ENCODE peak calls at places on chromosomes 2 and 18, in six cellular contexts. One of them, this sample, is unnamed.

GRCh38 chr2:120690521-120690920 is 45.1 kb upstream of the GLI2 start:
- DNase-seq in IMR-90: no peak
- DNase-seq in neuronal stem cell: no peak
- DNase-seq in mesenchymal stem cell: no peak
- DNase-seq in trophoblast cell: no peak
- DNase-seq in mesendoderm: no peak
- DNase-seq in this sample: no peak

GRCh38 chr2:130728007-130728454 is 839 bp upstream of the GPR148 start:
- DNase-seq in IMR-90: no peak
- DNase-seq in neuronal stem cell: no peak
- DNase-seq in mesenchymal stem cell: no peak
- DNase-seq in trophoblast cell: peak
- DNase-seq in mesendoderm: peak
- DNase-seq in this sample: no peak

GRCh38 chr2:143841935-143842334 is 678.0 kb downstream of the ZEB2 start:
- DNase-seq in IMR-90: peak
- DNase-seq in neuronal stem cell: no peak
- DNase-seq in mesenchymal stem cell: peak
- DNase-seq in trophoblast cell: no peak
- DNase-seq in mesendoderm: peak
- DNase-seq in this sample: no peak

GRCh38 chr18:48359626-48360025 is 49.6 kb downstream of the ZBTB7C start:
- DNase-seq in IMR-90: no peak
- DNase-seq in neuronal stem cell: no peak
- DNase-seq in mesenchymal stem cell: no peak
- DNase-seq in trophoblast cell: no peak
- DNase-seq in mesendoderm: no peak
- DNase-seq in this sample: no peak

GRCh38 chr2:171383141-171383540 is 50.6 kb downstream of the METTL8 start:
- DNase-seq in IMR-90: peak
- DNase-seq in neuronal stem cell: no peak
- DNase-seq in mesenchymal stem cell: no peak
- DNase-seq in trophoblast cell: no peak
- DNase-seq in mesendoderm: no peak
- DNase-seq in this sample: no peak

GRCh38 chr18:76757343-76757742 is 65.0 kb upstream of the ZNF236 start:
- DNase-seq in IMR-90: no peak
- DNase-seq in neuronal stem cell: no peak
- DNase-seq in mesenchymal stem cell: no peak
- DNase-seq in trophoblast cell: no peak
- DNase-seq in mesendoderm: no peak
- DNase-seq in this sample: no peak

GRCh38 chr18:2572892-2573291 is 1.5 kb downstream of the NDC80 start:
- DNase-seq in IMR-90: no peak
- DNase-seq in neuronal stem cell: no peak
- DNase-seq in mesenchymal stem cell: peak
- DNase-seq in trophoblast cell: no peak
- DNase-seq in mesendoderm: no peak
- DNase-seq in this sample: no peak

GRCh38 chr2:235506291-235506996 is 12.6 kb downstream of the AGAP1 start:
- DNase-seq in IMR-90: no peak
- DNase-seq in neuronal stem cell: no peak
- DNase-seq in mesenchymal stem cell: no peak
- DNase-seq in trophoblast cell: no peak
- DNase-seq in mesendoderm: no peak
- DNase-seq in this sample: no peak

GRCh38 chr18:741931-742512 is 29.6 kb upstream of the ENOSF1 start:
- DNase-seq in IMR-90: peak
- DNase-seq in neuronal stem cell: no peak
- DNase-seq in mesenchymal stem cell: peak
- DNase-seq in trophoblast cell: no peak
- DNase-seq in mesendoderm: peak
- DNase-seq in this sample: no peak

GRCh38 chr2:168216351-168217005 is 30.9 kb downstream of the STK39 start:
- DNase-seq in IMR-90: peak
- DNase-seq in neuronal stem cell: no peak
- DNase-seq in mesenchymal stem cell: no peak
- DNase-seq in trophoblast cell: no peak
- DNase-seq in mesendoderm: no peak
- DNase-seq in this sample: no peak

GRCh38 chr2:15293262-15293937 is 267.7 kb downstream of the NBAS start:
- DNase-seq in IMR-90: no peak
- DNase-seq in neuronal stem cell: no peak
- DNase-seq in mesenchymal stem cell: no peak
- DNase-seq in trophoblast cell: no peak
- DNase-seq in mesendoderm: peak
- DNase-seq in this sample: no peak

GRCh38 chr2:40302751-40303150 is 149.1 kb downstream of the SLC8A1 start:
- DNase-seq in IMR-90: peak
- DNase-seq in neuronal stem cell: no peak
- DNase-seq in mesenchymal stem cell: no peak
- DNase-seq in trophoblast cell: no peak
- DNase-seq in mesendoderm: no peak
- DNase-seq in this sample: no peak

GRCh38 chr2:216107760-216108159 is 1.4 kb upstream of the XRCC5 start:
- DNase-seq in IMR-90: no peak
- DNase-seq in neuronal stem cell: peak
- DNase-seq in mesenchymal stem cell: peak
- DNase-seq in trophoblast cell: peak
- DNase-seq in mesendoderm: peak
- DNase-seq in this sample: peak

GRCh38 chr2:11833601-11834000 is 87.2 kb downstream of the LPIN1 start:
- DNase-seq in IMR-90: peak
- DNase-seq in neuronal stem cell: no peak
- DNase-seq in mesenchymal stem cell: peak
- DNase-seq in trophoblast cell: no peak
- DNase-seq in mesendoderm: no peak
- DNase-seq in this sample: no peak

GRCh38 chr2:194564422-194564821 is 1092.6 kb upstream of the SLC39A10 start:
- DNase-seq in IMR-90: no peak
- DNase-seq in neuronal stem cell: no peak
- DNase-seq in mesenchymal stem cell: no peak
- DNase-seq in trophoblast cell: no peak
- DNase-seq in mesendoderm: no peak
- DNase-seq in this sample: no peak

GRCh38 chr2:47174731-47175361 is 19.7 kb upstream of the STPG4 start:
- DNase-seq in IMR-90: peak
- DNase-seq in neuronal stem cell: no peak
- DNase-seq in mesenchymal stem cell: peak
- DNase-seq in trophoblast cell: no peak
- DNase-seq in mesendoderm: peak
- DNase-seq in this sample: no peak

GRCh38 chr2:134736167-134736885 is 17.5 kb upstream of the TMEM163 start:
- DNase-seq in IMR-90: peak
- DNase-seq in neuronal stem cell: peak
- DNase-seq in mesenchymal stem cell: peak
- DNase-seq in trophoblast cell: peak
- DNase-seq in mesendoderm: peak
- DNase-seq in this sample: peak

GRCh38 chr2:235333076-235333475 is 160.8 kb upstream of the AGAP1 start:
- DNase-seq in IMR-90: peak
- DNase-seq in neuronal stem cell: no peak
- DNase-seq in mesenchymal stem cell: peak
- DNase-seq in trophoblast cell: peak
- DNase-seq in mesendoderm: no peak
- DNase-seq in this sample: no peak

GRCh38 chr18:34506198-34506597 is 203.9 kb upstream of the DTNA start:
- DNase-seq in IMR-90: no peak
- DNase-seq in neuronal stem cell: no peak
- DNase-seq in mesenchymal stem cell: no peak
- DNase-seq in trophoblast cell: no peak
- DNase-seq in mesendoderm: no peak
- DNase-seq in this sample: no peak

GRCh38 chr2:95265182-95265581 is 9.1 kb upstream of the PROM2 start:
- DNase-seq in IMR-90: no peak
- DNase-seq in neuronal stem cell: no peak
- DNase-seq in mesenchymal stem cell: no peak
- DNase-seq in trophoblast cell: no peak
- DNase-seq in mesendoderm: no peak
- DNase-seq in this sample: no peak

GRCh38 chr2:52659536-52659935 is 1108.1 kb upstream of the CHAC2 start:
- DNase-seq in IMR-90: peak
- DNase-seq in neuronal stem cell: no peak
- DNase-seq in mesenchymal stem cell: no peak
- DNase-seq in trophoblast cell: no peak
- DNase-seq in mesendoderm: no peak
- DNase-seq in this sample: no peak

DNA sequence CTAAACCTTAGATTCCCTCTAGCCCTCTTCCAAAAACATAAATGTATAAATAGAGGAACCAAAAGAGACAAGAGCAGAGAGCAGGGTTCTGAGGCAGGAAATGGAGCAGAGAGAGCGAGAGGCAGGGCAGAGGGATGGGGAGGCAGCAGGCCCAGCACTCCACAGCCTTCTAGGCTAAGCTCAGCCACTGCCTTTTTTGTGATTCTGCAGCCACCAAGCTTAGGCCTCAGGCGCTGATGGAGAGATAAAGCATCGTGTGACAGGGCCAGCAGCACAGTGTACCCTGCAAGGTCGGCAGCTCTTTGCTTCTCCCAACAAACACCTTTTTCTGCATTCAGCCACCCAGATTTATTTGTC is 14.4 kb upstream of the MAT2A start:
- DNase-seq in IMR-90: no peak
- DNase-seq in neuronal stem cell: no peak
- DNase-seq in mesenchymal stem cell: no peak
- DNase-seq in trophoblast cell: peak
- DNase-seq in mesendoderm: peak
- DNase-seq in this sample: peak
- H3K4ac ChIP-seq in IMR-90: no peak
- H3K4ac ChIP-seq in neuronal stem cell: no peak
- H3K4ac ChIP-seq in mesenchymal stem cell: no peak
- H3K4ac ChIP-seq in trophoblast cell: no peak
- H3K4ac ChIP-seq in mesendoderm: no peak
- H3K4ac ChIP-seq in this sample: no peak

DNA sequence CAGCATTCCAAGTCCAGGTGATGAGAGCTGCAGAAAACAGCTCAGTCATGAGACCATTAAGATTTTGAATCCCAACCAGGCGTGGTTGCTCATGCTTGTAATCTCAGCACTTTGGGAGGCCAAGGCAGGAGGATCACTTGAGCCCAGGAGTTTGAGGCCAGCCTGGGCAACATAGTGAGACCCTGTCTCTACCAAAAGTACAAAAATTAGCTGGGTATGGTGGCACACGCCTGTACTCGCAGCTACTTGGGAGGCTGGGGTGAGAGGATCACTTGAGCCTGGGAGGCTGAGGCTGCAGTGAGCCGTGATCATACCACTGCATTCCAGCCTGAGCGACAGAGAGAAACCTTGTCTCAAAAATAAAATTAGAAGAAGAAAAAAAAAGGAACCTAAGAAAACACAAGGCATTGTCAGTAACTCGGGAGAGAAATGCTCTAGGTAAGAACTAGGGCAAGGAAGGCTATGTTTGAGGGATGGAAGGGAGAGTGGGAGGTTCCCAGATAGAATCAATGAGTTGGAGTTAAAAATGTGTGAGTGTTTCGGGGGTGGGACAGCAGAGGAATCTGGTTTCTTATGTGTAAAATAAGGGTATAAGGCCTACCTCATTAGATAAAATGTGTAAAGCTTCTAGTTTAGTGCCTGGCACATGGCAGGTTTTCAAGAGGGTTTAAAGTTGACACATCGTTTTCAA is 23.3 kb upstream of the MTA3 start:
- DNase-seq in IMR-90: no peak
- DNase-seq in neuronal stem cell: no peak
- DNase-seq in mesenchymal stem cell: no peak
- DNase-seq in trophoblast cell: peak
- DNase-seq in mesendoderm: peak
- DNase-seq in this sample: no peak
- H3K4ac ChIP-seq in IMR-90: no peak
- H3K4ac ChIP-seq in neuronal stem cell: no peak
- H3K4ac ChIP-seq in mesenchymal stem cell: no peak
- H3K4ac ChIP-seq in trophoblast cell: no peak
- H3K4ac ChIP-seq in mesendoderm: no peak
- H3K4ac ChIP-seq in this sample: no peak

DNA sequence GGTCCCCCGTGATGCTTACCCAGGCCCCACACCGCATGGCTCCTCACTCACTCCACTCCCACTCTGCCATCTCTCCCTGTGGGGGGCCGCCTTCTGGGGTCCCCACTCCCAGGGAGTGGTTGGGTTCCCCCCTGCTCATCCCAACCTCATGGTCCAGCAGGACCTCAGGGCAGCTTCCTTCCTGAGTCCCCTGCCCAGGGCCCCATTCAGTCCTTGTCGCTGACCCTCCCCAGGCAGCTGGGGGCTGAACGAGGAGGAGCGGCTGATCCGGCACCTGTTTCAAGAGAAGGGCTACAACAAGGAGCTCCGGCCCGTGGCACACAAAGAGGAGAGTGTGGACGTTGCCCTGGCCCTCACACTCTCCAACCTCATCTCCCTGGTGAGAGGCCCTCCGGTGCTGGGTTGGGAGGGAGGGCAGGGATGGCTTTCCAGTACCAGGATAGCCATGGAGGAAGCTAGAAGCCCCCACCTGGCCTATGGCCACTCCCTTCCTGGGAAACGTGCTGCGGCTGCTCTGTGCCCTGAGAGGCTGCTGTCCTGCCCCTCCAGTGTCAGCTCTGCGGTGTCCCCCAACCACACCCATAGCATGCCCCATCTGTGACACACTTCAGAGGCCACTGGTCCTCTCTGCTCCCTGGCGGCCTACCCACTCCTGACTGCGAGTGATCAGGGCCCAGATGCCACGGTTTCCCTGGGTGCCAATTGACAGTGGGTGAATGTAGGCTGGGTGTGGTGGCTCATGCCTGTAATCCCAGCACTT is 516 bp downstream of the CHRND start:
- DNase-seq in IMR-90: no peak
- DNase-seq in neuronal stem cell: no peak
- DNase-seq in mesenchymal stem cell: no peak
- DNase-seq in trophoblast cell: no peak
- DNase-seq in mesendoderm: no peak
- DNase-seq in this sample: no peak
- H3K4ac ChIP-seq in IMR-90: no peak
- H3K4ac ChIP-seq in neuronal stem cell: peak
- H3K4ac ChIP-seq in mesenchymal stem cell: no peak
- H3K4ac ChIP-seq in trophoblast cell: no peak
- H3K4ac ChIP-seq in mesendoderm: no peak
- H3K4ac ChIP-seq in this sample: no peak

GRCh38 chr18:61554117-61554776 is 221.0 kb downstream of the CDH20 start:
- DNase-seq in IMR-90: no peak
- DNase-seq in neuronal stem cell: no peak
- DNase-seq in mesenchymal stem cell: no peak
- DNase-seq in trophoblast cell: no peak
- DNase-seq in mesendoderm: no peak
- DNase-seq in this sample: no peak
- H3K4ac ChIP-seq in IMR-90: no peak
- H3K4ac ChIP-seq in neuronal stem cell: no peak
- H3K4ac ChIP-seq in mesenchymal stem cell: no peak
- H3K4ac ChIP-seq in trophoblast cell: no peak
- H3K4ac ChIP-seq in mesendoderm: no peak
- H3K4ac ChIP-seq in this sample: no peak

GRCh38 chr2:60053791-60054190 is 499.7 kb downstream of the BCL11A start:
- DNase-seq in IMR-90: no peak
- DNase-seq in neuronal stem cell: no peak
- DNase-seq in mesenchymal stem cell: no peak
- DNase-seq in trophoblast cell: no peak
- DNase-seq in mesendoderm: no peak
- DNase-seq in this sample: no peak
- H3K4ac ChIP-seq in IMR-90: no peak
- H3K4ac ChIP-seq in neuronal stem cell: no peak
- H3K4ac ChIP-seq in mesenchymal stem cell: no peak
- H3K4ac ChIP-seq in trophoblast cell: no peak
- H3K4ac ChIP-seq in mesendoderm: no peak
- H3K4ac ChIP-seq in this sample: no peak

GRCh38 chr2:70111752-70112591 is 24.7 kb downstream of the PCBP1 start:
- DNase-seq in IMR-90: peak
- DNase-seq in neuronal stem cell: no peak
- DNase-seq in mesenchymal stem cell: peak
- DNase-seq in trophoblast cell: peak
- DNase-seq in mesendoderm: peak
- DNase-seq in this sample: no peak
- H3K4ac ChIP-seq in IMR-90: peak
- H3K4ac ChIP-seq in neuronal stem cell: no peak
- H3K4ac ChIP-seq in mesenchymal stem cell: peak
- H3K4ac ChIP-seq in trophoblast cell: no peak
- H3K4ac ChIP-seq in mesendoderm: no peak
- H3K4ac ChIP-seq in this sample: no peak